ENCODE peak calls at places on chromosomes 11 and 22, in six cellular contexts. F is transverse colon, M is GM23248, V is body of pancreas, A is uterus, X is neuronal stem cell. O is an unnamed sample. For H3K9me3, the result is how much of the 10 kb centered on the place peaks cover.

GRCh38 chr11:126461096-126461440 is 105.6 kb downstream of the ST3GAL4 start:
- DNase-seq in M (no peak), X (no peak), A (no peak), F (no peak), V (no peak), O (no peak)

GRCh38 chr22:50674127-50674493 is 1.5 kb downstream of the SHANK3 start:
- DNase-seq in F (no peak), M (no peak), A (no peak), V (no peak), X (no peak), O (no peak)

GRCh38 chr11:111939836-111940604 is 2.9 kb downstream of the DIXDC1 start:
- DNase-seq in X (no peak), F (no peak), M (peak), V (no peak), A (no peak), O (no peak)

GRCh38 chr11:47907499-47907898 is 59.3 kb upstream of the NUP160 start:
- DNase-seq in M (peak), A (no peak), X (no peak), V (no peak), F (no peak), O (no peak)

GRCh38 chr22:25939384-25939783 is 197.4 kb downstream of the MYO18B start:
- DNase-seq in V (no peak), A (no peak), M (no peak), X (no peak), F (no peak), O (no peak)

GRCh38 chr11:14636119-14636518 is 7.5 kb upstream of the PDE3B start:
- DNase-seq in M (no peak), V (no peak), F (no peak), A (no peak), X (no peak), O (no peak)

GRCh38 chr11:203056-203944 is 3.9 kb downstream of the BET1L start:
- DNase-seq in V (no peak), A (no peak), M (no peak), X (no peak), F (no peak), O (no peak)

GRCh38 chr22:38034278-38034882 is 22.8 kb upstream of the PICK1 start:
- DNase-seq in V (peak), X (peak), F (peak), A (peak), M (peak), O (no peak)

GRCh38 chr22:41722496-41722895 is 23.2 kb downstream of the MEI1 start:
- DNase-seq in A (no peak), X (no peak), V (no peak), F (no peak), M (no peak), O (no peak)

GRCh38 chr22:36405671-36406070 is 17.9 kb upstream of the MYH9 start:
- DNase-seq in X (no peak), V (no peak), F (peak), A (no peak), M (peak), O (peak)

GRCh38 chr11:26947379-26947844 is 46.5 kb upstream of the FIBIN start:
- DNase-seq in A (peak), M (peak), F (peak), X (no peak), V (peak), O (no peak)

GRCh38 chr11:134761361-134761760 is 349.3 kb upstream of the B3GAT1 start:
- DNase-seq in A (no peak), F (no peak), X (no peak), V (no peak), M (no peak), O (no peak)

GRCh38 chr11:48103621-48104561 is 112.7 kb upstream of the OR4B1 start:
- DNase-seq in M (peak), X (no peak), F (peak), A (no peak), V (no peak), O (no peak)

GRCh38 chr11:126440792-126441514 is 85.5 kb downstream of the ST3GAL4 start:
- DNase-seq in A (peak), X (peak), V (peak), M (peak), F (peak), O (peak)

GRCh38 chr11:113628912-113629311 is 77.2 kb downstream of the TMPRSS5 start:
- DNase-seq in M (no peak), X (peak), F (no peak), V (peak), A (no peak), O (no peak)

GRCh38 chr22:40557972-40558371 is 78.5 kb downstream of the MRTFA start:
- DNase-seq in A (no peak), F (no peak), M (no peak), X (no peak), V (no peak), O (no peak)

GRCh38 chr11:46003647-46004046 is 81.2 kb downstream of the LARGE2 start:
- DNase-seq in F (no peak), M (peak), A (no peak), X (no peak), V (no peak), O (no peak)

GRCh38 chr22:42994917-42995562 is 19.9 kb downstream of the PACSIN2 start:
- DNase-seq in M (peak), F (peak), V (peak), A (peak), X (no peak), O (no peak)

GRCh38 chr11:132186699-132187098 is 816.3 kb downstream of the NTM start:
- DNase-seq in A (no peak), M (no peak), F (no peak), X (no peak), V (no peak), O (no peak)

GRCh38 chr22:45155050-45155840 is 8.5 kb upstream of the NUP50 start:
- DNase-seq in V (no peak), A (no peak), X (no peak), F (no peak), M (peak), O (no peak)

GRCh38 chr22:37231406-37232139 is 12.5 kb downstream of the RAC2 start:
- DNase-seq in V (no peak), X (no peak), M (no peak), F (peak), A (no peak), O (no peak)

GRCh38 chr22:49072996-49073645 is 754.6 kb downstream of the BRD1 start:
- DNase-seq in A (no peak), M (no peak), F (no peak), X (no peak), V (no peak), O (no peak)
- H3K9me3 ChIP-seq in A (under half), M (under half), F (under half), X (under half), V (under half), O (under half)

DNA sequence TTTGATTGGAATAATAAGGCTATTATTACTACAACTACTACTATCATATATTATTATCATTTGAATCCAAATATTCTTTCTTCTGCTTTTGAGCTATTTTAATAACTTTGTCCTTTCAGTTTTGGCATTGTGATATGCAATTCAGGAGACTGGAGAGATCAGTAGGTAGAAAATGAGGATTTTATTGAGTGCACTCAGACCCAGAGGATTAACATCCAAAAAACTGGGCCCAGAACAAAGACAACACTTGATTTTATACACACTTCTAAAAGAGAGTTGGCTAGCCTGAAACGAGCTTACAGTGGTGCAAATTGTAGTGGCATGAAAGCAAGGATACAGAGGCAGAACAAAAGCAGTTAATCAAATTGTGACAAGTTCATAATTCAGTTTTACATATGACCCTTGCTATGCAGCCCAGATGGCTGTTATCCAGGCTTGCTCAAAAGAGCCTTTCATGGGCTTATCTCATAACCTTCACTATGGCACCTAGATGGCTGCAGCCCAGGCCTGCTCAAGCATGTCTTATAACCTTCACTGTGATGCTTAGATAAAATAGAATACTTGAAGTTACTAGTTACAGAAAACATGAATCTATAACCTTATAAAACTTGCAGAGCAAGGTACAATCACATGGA is 796.3 kb upstream of the RAG2 start:
- DNase-seq in M (no peak), V (no peak), A (no peak), F (no peak), X (peak), O (no peak)
- H3K9me3 ChIP-seq in M (under half), V (under half), A (under half), F (under half), X (under half), O (under half)

GRCh38 chr22:49011379-49011768 is 816.3 kb downstream of the BRD1 start:
- DNase-seq in F (no peak), X (no peak), A (no peak), M (no peak), V (no peak), O (no peak)

GRCh38 chr22:49010086-49010863 is 817.4 kb downstream of the BRD1 start:
- DNase-seq in A (no peak), X (no peak), F (no peak), M (no peak), V (no peak), O (no peak)

GRCh38 chr22:49010901-49011300 is 816.8 kb downstream of the BRD1 start:
- DNase-seq in X (no peak), A (no peak), V (no peak), M (no peak), F (no peak), O (no peak)

GRCh38 chr22:49012695-49013094 is 815.0 kb downstream of the BRD1 start:
- DNase-seq in F (no peak), M (no peak), X (no peak), V (no peak), A (no peak), O (no peak)

DNA sequence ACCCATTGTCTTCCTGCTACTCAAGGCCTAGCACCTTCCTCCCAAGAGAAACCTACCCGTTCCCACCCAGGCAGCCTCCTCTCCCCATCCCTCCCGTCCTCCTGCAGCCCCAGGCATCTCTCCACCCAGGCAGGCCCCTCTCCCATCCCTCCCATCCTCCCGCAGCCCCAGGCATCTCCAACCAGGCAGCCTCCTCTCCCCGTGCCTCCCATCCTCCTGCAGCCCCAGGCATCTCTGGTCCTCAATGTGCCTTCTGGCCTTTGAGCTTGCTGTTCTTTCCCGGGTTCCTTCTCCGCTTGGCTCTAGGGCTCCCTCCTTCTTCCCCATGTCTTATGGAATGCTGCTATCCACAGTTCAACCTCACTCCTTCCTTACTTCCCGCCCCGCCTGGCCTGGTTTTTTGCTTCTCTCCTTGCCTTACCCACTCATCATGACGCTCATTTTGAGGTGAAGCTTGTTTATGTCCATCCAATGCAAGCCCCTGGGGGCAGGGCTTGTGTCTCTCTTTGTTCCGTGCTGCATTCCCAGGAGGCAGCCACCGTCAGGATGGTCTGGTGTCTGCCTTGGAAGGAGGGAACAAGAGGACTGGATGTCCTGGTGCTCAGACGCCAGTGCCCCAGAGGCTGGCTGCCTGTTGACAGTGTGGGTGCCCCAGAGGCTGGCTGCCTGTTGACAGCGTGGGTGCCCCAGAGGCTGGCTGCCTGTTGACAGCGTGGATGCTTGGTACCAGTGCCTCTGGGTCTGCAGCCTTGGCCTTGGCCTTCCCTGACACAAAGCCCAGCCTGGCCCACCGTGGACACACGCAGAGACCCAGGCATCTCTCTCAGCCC is 815.7 kb downstream of the BRD1 start:
- DNase-seq in M (no peak), V (no peak), F (no peak), X (no peak), A (no peak), O (no peak)
- H3K9me3 ChIP-seq in M (under half), V (under half), F (under half), X (under half), A (under half), O (under half)

GRCh38 chr11:70913715-70914231 is 338.6 kb downstream of the SHANK2 start:
- DNase-seq in M (no peak), X (peak), V (no peak), A (no peak), F (peak), O (no peak)

GRCh38 chr11:70915158-70915795 is 337.1 kb downstream of the SHANK2 start:
- DNase-seq in X (no peak), F (no peak), V (no peak), M (peak), A (no peak), O (no peak)

GRCh38 chr11:70912226-70912840 is 340.0 kb downstream of the SHANK2 start:
- DNase-seq in X (no peak), V (no peak), F (no peak), M (peak), A (no peak), O (no peak)

GRCh38 chr11:70916321-70916720 is 336.1 kb downstream of the SHANK2 start:
- DNase-seq in V (no peak), F (no peak), M (no peak), A (no peak), X (no peak), O (no peak)

GRCh38 chr11:70914496-70914895 is 337.9 kb downstream of the SHANK2 start:
- DNase-seq in M (no peak), F (no peak), X (no peak), A (no peak), V (no peak), O (no peak)
- H3K9me3 ChIP-seq in M (under half), F (under half), X (under half), A (under half), V (under half), O (under half)

GRCh38 chr22:48494256-48494967 is 1333.3 kb downstream of the BRD1 start:
- DNase-seq in V (no peak), M (peak), A (no peak), F (no peak), X (no peak), O (no peak)

GRCh38 chr22:48494968-48495750 is 1332.5 kb downstream of the BRD1 start:
- DNase-seq in A (no peak), V (no peak), M (no peak), X (no peak), F (no peak), O (no peak)

GRCh38 chr22:48496987-48497650 is 1330.6 kb downstream of the BRD1 start:
- DNase-seq in F (no peak), X (no peak), V (no peak), A (no peak), M (no peak), O (no peak)

GRCh38 chr22:48495751-48496080 is 1332.0 kb downstream of the BRD1 start:
- DNase-seq in A (no peak), V (no peak), F (no peak), X (no peak), M (no peak), O (no peak)

GRCh38 chr22:48496226-48496845 is 1331.3 kb downstream of the BRD1 start:
- DNase-seq in A (no peak), V (no peak), M (peak), X (no peak), F (no peak), O (no peak)
- H3K9me3 ChIP-seq in A (under half), V (under half), M (under half), X (under half), F (under half), O (under half)

DNA sequence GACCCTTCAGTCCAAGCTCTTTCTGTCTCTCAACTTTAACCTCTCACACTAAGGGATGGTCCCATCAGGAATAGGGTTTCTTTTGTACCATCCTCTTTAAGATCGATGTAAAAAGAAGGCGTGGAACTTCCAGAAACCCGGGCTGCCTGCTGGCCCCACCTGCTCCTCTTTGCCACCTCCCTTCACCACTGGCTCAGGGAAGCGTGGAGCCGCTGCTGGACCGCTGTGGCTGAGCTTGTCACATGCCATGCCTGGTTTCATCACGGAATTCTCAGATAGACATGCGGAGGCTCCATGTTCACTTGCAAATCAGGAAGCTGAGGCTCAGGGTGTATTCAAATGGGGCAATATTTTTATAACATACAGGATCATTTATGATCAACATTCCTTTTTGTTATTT is 399.7 kb downstream of the BRD1 start:
- DNase-seq in A (no peak), X (no peak), M (no peak), F (no peak), V (no peak), O (no peak)
- H3K9me3 ChIP-seq in A (under half), X (under half), M (under half), F (under half), V (under half), O (under half)

O was measured in T-helper 17 cell.